ENCODE peak calls at places on chromosomes 1 and 21, in seven cellular contexts. One of them, this sample, is unnamed.

GRCh38 chr1:35535243-35535642 is 22.0 kb downstream of the KIAA0319L start:
- DNase-seq in foreskin fibroblast: no peak
- DNase-seq in thoracic aorta: no peak
- DNase-seq in tibial artery: no peak
- DNase-seq in GM23248: no peak
- DNase-seq in mesenchymal stem cell: no peak
- DNase-seq in BE2C: no peak
- DNase-seq in this sample: no peak

GRCh38 chr1:201217851-201218250 is 27.2 kb downstream of the IGFN1 start:
- DNase-seq in foreskin fibroblast: no peak
- DNase-seq in thoracic aorta: no peak
- DNase-seq in tibial artery: no peak
- DNase-seq in GM23248: no peak
- DNase-seq in mesenchymal stem cell: no peak
- DNase-seq in BE2C: no peak
- DNase-seq in this sample: no peak

GRCh38 chr1:41672641-41673313 is 188.3 kb upstream of the EDN2 start:
- DNase-seq in foreskin fibroblast: peak; percentile 56
- DNase-seq in thoracic aorta: no peak
- DNase-seq in tibial artery: no peak
- DNase-seq in GM23248: peak; percentile 68
- DNase-seq in mesenchymal stem cell: no peak
- DNase-seq in BE2C: no peak
- DNase-seq in this sample: no peak

GRCh38 chr1:91735266-91735845 is 150.6 kb downstream of the TGFBR3 start:
- DNase-seq in foreskin fibroblast: no peak
- DNase-seq in thoracic aorta: no peak
- DNase-seq in tibial artery: no peak
- DNase-seq in GM23248: no peak
- DNase-seq in mesenchymal stem cell: no peak
- DNase-seq in BE2C: no peak
- DNase-seq in this sample: no peak

GRCh38 chr1:230280906-230281413 is 145.2 kb downstream of the PGBD5 start:
- DNase-seq in foreskin fibroblast: no peak
- DNase-seq in thoracic aorta: no peak
- DNase-seq in tibial artery: peak; percentile 64
- DNase-seq in GM23248: no peak
- DNase-seq in mesenchymal stem cell: no peak
- DNase-seq in BE2C: no peak
- DNase-seq in this sample: no peak

GRCh38 chr1:56424744-56425493 is 154.4 kb downstream of the PLPP3 start:
- DNase-seq in foreskin fibroblast: peak; percentile 54
- DNase-seq in thoracic aorta: peak; percentile 41
- DNase-seq in tibial artery: peak; percentile 85
- DNase-seq in GM23248: peak; percentile 54
- DNase-seq in mesenchymal stem cell: peak; percentile 75
- DNase-seq in BE2C: peak; percentile 48
- DNase-seq in this sample: no peak

GRCh38 chr1:109391161-109391556 is 6.6 kb downstream of the SORT1 start:
- DNase-seq in foreskin fibroblast: no peak
- DNase-seq in thoracic aorta: no peak
- DNase-seq in tibial artery: no peak
- DNase-seq in GM23248: peak; percentile 71
- DNase-seq in mesenchymal stem cell: peak; percentile 29
- DNase-seq in BE2C: no peak
- DNase-seq in this sample: no peak

GRCh38 chr1:118158918-118159317 is 26.1 kb downstream of the SPAG17 start:
- DNase-seq in foreskin fibroblast: peak; percentile 64
- DNase-seq in thoracic aorta: no peak
- DNase-seq in tibial artery: no peak
- DNase-seq in GM23248: peak; percentile 95
- DNase-seq in mesenchymal stem cell: peak; percentile 26
- DNase-seq in BE2C: no peak
- DNase-seq in this sample: no peak

GRCh38 chr1:202241376-202242079 is 47.9 kb downstream of the LGR6 start:
- DNase-seq in foreskin fibroblast: no peak
- DNase-seq in thoracic aorta: peak; percentile 28
- DNase-seq in tibial artery: peak; percentile 91
- DNase-seq in GM23248: no peak
- DNase-seq in mesenchymal stem cell: no peak
- DNase-seq in BE2C: no peak
- DNase-seq in this sample: no peak

GRCh38 chr1:111513410-111514020 is 10.1 kb upstream of the ADORA3 start:
- DNase-seq in foreskin fibroblast: no peak
- DNase-seq in thoracic aorta: no peak
- DNase-seq in tibial artery: no peak
- DNase-seq in GM23248: no peak
- DNase-seq in mesenchymal stem cell: no peak
- DNase-seq in BE2C: no peak
- DNase-seq in this sample: no peak

GRCh38 chr1:235009074-235009473 is 119.6 kb downstream of the TOMM20 start:
- DNase-seq in foreskin fibroblast: no peak
- DNase-seq in thoracic aorta: no peak
- DNase-seq in tibial artery: no peak
- DNase-seq in GM23248: no peak
- DNase-seq in mesenchymal stem cell: no peak
- DNase-seq in BE2C: no peak
- DNase-seq in this sample: no peak

GRCh38 chr1:109823543-109824348 is 60.0 kb upstream of the EPS8L3 start:
- DNase-seq in foreskin fibroblast: peak; percentile 41
- DNase-seq in thoracic aorta: no peak
- DNase-seq in tibial artery: peak; percentile 92
- DNase-seq in GM23248: peak; percentile 77
- DNase-seq in mesenchymal stem cell: peak; percentile 61
- DNase-seq in BE2C: no peak
- DNase-seq in this sample: no peak

GRCh38 chr1:206559661-206559995 is 52.3 kb downstream of the RASSF5 start:
- DNase-seq in foreskin fibroblast: no peak
- DNase-seq in thoracic aorta: no peak
- DNase-seq in tibial artery: no peak
- DNase-seq in GM23248: no peak
- DNase-seq in mesenchymal stem cell: no peak
- DNase-seq in BE2C: no peak
- DNase-seq in this sample: no peak

GRCh38 chr1:10940838-10941237 is 71.6 kb upstream of the TARDBP start:
- DNase-seq in foreskin fibroblast: no peak
- DNase-seq in thoracic aorta: no peak
- DNase-seq in tibial artery: no peak
- DNase-seq in GM23248: no peak
- DNase-seq in mesenchymal stem cell: no peak
- DNase-seq in BE2C: no peak
- DNase-seq in this sample: no peak

GRCh38 chr1:31977361-31978131 is 36.1 kb upstream of the KHDRBS1 start:
- DNase-seq in foreskin fibroblast: peak; percentile 52
- DNase-seq in thoracic aorta: no peak
- DNase-seq in tibial artery: no peak
- DNase-seq in GM23248: peak; percentile 65
- DNase-seq in mesenchymal stem cell: peak; percentile 66
- DNase-seq in BE2C: peak; percentile 55
- DNase-seq in this sample: no peak

GRCh38 chr21:9753943-9754342 is 767.4 kb upstream of the TPTE start:
- DNase-seq in foreskin fibroblast: no peak
- DNase-seq in thoracic aorta: no peak
- DNase-seq in tibial artery: no peak
- DNase-seq in GM23248: no peak
- DNase-seq in mesenchymal stem cell: no peak
- DNase-seq in BE2C: no peak
- DNase-seq in this sample: no peak

GRCh38 chr1:55718758-55719671 is 503.9 kb upstream of the USP24 start:
- DNase-seq in foreskin fibroblast: peak; percentile 99
- DNase-seq in thoracic aorta: peak; percentile 56
- DNase-seq in tibial artery: peak; percentile 85
- DNase-seq in GM23248: peak; percentile 99
- DNase-seq in mesenchymal stem cell: peak; percentile 99
- DNase-seq in BE2C: no peak
- DNase-seq in this sample: no peak

DNA sequence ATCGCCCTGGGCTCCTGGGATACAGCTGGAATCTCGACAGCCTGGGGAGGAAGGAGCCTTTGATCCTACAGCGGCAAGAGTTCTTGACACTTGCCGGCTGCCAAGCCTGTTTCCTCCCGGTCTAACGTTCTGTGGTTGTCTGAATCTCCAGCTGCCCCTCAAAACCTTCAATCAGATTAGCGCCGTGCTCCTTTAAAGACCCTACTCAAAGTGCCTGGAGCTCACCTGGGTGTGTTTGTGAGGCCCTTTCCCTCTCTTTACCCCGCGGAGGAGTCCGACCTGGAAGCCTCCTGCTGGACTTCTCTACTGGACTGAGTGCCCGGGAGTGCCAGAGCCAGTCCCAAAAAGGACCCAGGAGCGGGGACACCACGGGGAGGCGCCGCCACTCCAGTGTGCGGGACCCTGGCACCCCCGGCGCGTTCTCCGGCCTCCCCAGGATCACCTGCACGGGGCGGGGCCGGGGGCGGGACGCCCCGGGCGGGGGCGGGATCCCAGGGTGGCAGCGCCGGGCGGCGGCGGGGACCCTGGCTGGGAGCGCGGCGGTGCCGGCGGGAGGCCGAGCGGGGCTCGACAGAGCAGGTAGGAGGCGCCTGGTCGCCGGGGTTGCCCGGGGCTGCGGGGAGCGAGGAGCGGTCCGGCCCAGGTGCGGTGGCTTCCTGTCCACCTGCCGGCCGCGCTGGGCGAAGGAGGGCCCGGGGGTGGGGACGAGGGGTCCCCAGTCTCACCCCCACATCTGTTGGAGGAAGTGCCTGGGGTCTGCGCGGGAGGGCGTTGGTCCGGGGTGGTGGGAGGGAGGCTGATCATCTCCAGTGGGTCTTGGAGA is at the start of gene NCMAP:
- DNase-seq in foreskin fibroblast: no peak
- DNase-seq in thoracic aorta: no peak
- DNase-seq in tibial artery: peak; percentile 54
- DNase-seq in GM23248: peak; percentile 18
- DNase-seq in mesenchymal stem cell: no peak
- DNase-seq in BE2C: no peak
- DNase-seq in this sample: no peak
- H3K4me3 ChIP-seq in foreskin fibroblast: no peak within 1 kb of the TSS
- H3K4me3 ChIP-seq in thoracic aorta: peak within 1 kb of the TSS; percentile 36
- H3K4me3 ChIP-seq in tibial artery: no peak within 1 kb of the TSS
- H3K4me3 ChIP-seq in GM23248: no peak within 1 kb of the TSS
- H3K4me3 ChIP-seq in mesenchymal stem cell: no peak within 1 kb of the TSS
- H3K4me3 ChIP-seq in BE2C: no peak within 1 kb of the TSS
- H3K4me3 ChIP-seq in this sample: peak within 1 kb of the TSS; percentile 48

GRCh38 chr1:51189421-51190073 is 46.5 kb upstream of the RNF11 start:
- DNase-seq in foreskin fibroblast: peak; percentile 51
- DNase-seq in thoracic aorta: no peak
- DNase-seq in tibial artery: no peak
- DNase-seq in GM23248: peak; percentile 77
- DNase-seq in mesenchymal stem cell: peak; percentile 71
- DNase-seq in BE2C: peak; percentile 17
- DNase-seq in this sample: peak; percentile 15

GRCh38 chr1:51192213-51192843 is 43.7 kb upstream of the RNF11 start:
- DNase-seq in foreskin fibroblast: peak; percentile 65
- DNase-seq in thoracic aorta: peak; percentile 13
- DNase-seq in tibial artery: peak; percentile 66
- DNase-seq in GM23248: peak; percentile 85
- DNase-seq in mesenchymal stem cell: peak; percentile 76
- DNase-seq in BE2C: peak; percentile 49
- DNase-seq in this sample: peak; percentile 24

GRCh38 chr1:51188230-51188629 is 47.8 kb upstream of the RNF11 start:
- DNase-seq in foreskin fibroblast: no peak
- DNase-seq in thoracic aorta: no peak
- DNase-seq in tibial artery: no peak
- DNase-seq in GM23248: no peak
- DNase-seq in mesenchymal stem cell: no peak
- DNase-seq in BE2C: no peak
- DNase-seq in this sample: no peak

GRCh38 chr1:51190996-51191395 is 45.1 kb upstream of the RNF11 start:
- DNase-seq in foreskin fibroblast: no peak
- DNase-seq in thoracic aorta: no peak
- DNase-seq in tibial artery: no peak
- DNase-seq in GM23248: no peak
- DNase-seq in mesenchymal stem cell: no peak
- DNase-seq in BE2C: no peak
- DNase-seq in this sample: no peak

GRCh38 chr1:51193564-51193963 is 42.5 kb upstream of the RNF11 start:
- DNase-seq in foreskin fibroblast: no peak
- DNase-seq in thoracic aorta: no peak
- DNase-seq in tibial artery: no peak
- DNase-seq in GM23248: no peak
- DNase-seq in mesenchymal stem cell: no peak
- DNase-seq in BE2C: no peak
- DNase-seq in this sample: no peak
- H3K4me3 ChIP-seq in foreskin fibroblast: no peak overlapping the region
- H3K4me3 ChIP-seq in thoracic aorta: no peak overlapping the region
- H3K4me3 ChIP-seq in tibial artery: no peak overlapping the region
- H3K4me3 ChIP-seq in GM23248: no peak overlapping the region
- H3K4me3 ChIP-seq in mesenchymal stem cell: no peak overlapping the region
- H3K4me3 ChIP-seq in BE2C: no peak overlapping the region
- H3K4me3 ChIP-seq in this sample: no peak overlapping the region

GRCh38 chr21:36105327-36105842 is 29.5 kb upstream of the CBR3 start:
- DNase-seq in foreskin fibroblast: no peak
- DNase-seq in thoracic aorta: no peak
- DNase-seq in tibial artery: no peak
- DNase-seq in GM23248: no peak
- DNase-seq in mesenchymal stem cell: no peak
- DNase-seq in BE2C: no peak
- DNase-seq in this sample: no peak
- H3K4me3 ChIP-seq in foreskin fibroblast: no peak overlapping the region
- H3K4me3 ChIP-seq in thoracic aorta: peak overlapping the region; percentile 54
- H3K4me3 ChIP-seq in tibial artery: no peak overlapping the region
- H3K4me3 ChIP-seq in GM23248: no peak overlapping the region
- H3K4me3 ChIP-seq in mesenchymal stem cell: peak overlapping the region; percentile 68
- H3K4me3 ChIP-seq in BE2C: no peak overlapping the region
- H3K4me3 ChIP-seq in this sample: no peak overlapping the region

GRCh38 chr1:210248341-210248740 is 15.7 kb downstream of the SERTAD4 start:
- DNase-seq in foreskin fibroblast: no peak
- DNase-seq in thoracic aorta: no peak
- DNase-seq in tibial artery: no peak
- DNase-seq in GM23248: no peak
- DNase-seq in mesenchymal stem cell: no peak
- DNase-seq in BE2C: no peak
- DNase-seq in this sample: no peak

GRCh38 chr1:210252621-210253041 is 20.0 kb downstream of the SERTAD4 start:
- DNase-seq in foreskin fibroblast: no peak
- DNase-seq in thoracic aorta: no peak
- DNase-seq in tibial artery: no peak
- DNase-seq in GM23248: no peak
- DNase-seq in mesenchymal stem cell: peak; percentile 47
- DNase-seq in BE2C: peak; percentile 43
- DNase-seq in this sample: no peak

GRCh38 chr1:210250998-210251679 is 18.5 kb downstream of the SERTAD4 start:
- DNase-seq in foreskin fibroblast: no peak
- DNase-seq in thoracic aorta: no peak
- DNase-seq in tibial artery: peak; percentile 79
- DNase-seq in GM23248: peak; percentile 64
- DNase-seq in mesenchymal stem cell: peak; percentile 60
- DNase-seq in BE2C: peak; percentile 87
- DNase-seq in this sample: no peak

GRCh38 chr1:210251680-210252490 is 19.3 kb downstream of the SERTAD4 start:
- DNase-seq in foreskin fibroblast: no peak
- DNase-seq in thoracic aorta: no peak
- DNase-seq in tibial artery: no peak
- DNase-seq in GM23248: no peak
- DNase-seq in mesenchymal stem cell: no peak
- DNase-seq in BE2C: no peak
- DNase-seq in this sample: no peak

DNA sequence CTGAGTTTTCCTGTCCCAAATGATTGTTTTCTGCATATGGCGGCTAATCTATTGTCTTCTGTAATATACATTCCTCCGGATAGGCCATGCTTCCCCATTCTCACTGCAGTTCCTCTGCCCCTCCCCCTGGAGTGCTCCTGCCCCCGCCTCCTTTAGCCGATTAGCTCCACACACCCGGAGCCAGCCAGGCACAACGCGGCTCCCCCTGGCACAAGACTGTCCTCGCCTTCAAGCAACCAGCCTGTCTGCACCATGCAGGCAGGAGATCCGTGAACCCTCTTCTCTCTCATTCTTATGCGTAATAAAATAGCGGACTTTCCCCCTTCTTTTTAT is 18.0 kb downstream of the SERTAD4 start:
- DNase-seq in foreskin fibroblast: no peak
- DNase-seq in thoracic aorta: no peak
- DNase-seq in tibial artery: peak; percentile 74
- DNase-seq in GM23248: no peak
- DNase-seq in mesenchymal stem cell: peak; percentile 42
- DNase-seq in BE2C: peak; percentile 65
- DNase-seq in this sample: no peak
- H3K4me3 ChIP-seq in foreskin fibroblast: peak overlapping the region; percentile 41
- H3K4me3 ChIP-seq in thoracic aorta: peak overlapping the region; percentile 80
- H3K4me3 ChIP-seq in tibial artery: peak overlapping the region; percentile 57
- H3K4me3 ChIP-seq in GM23248: peak overlapping the region; percentile 65
- H3K4me3 ChIP-seq in mesenchymal stem cell: peak overlapping the region; percentile 72
- H3K4me3 ChIP-seq in BE2C: peak overlapping the region; percentile 69
- H3K4me3 ChIP-seq in this sample: no peak overlapping the region